ENCODE peak calls at places on chromosomes 1 and 21, in ten cellular contexts. U is DND-41, K is lung, Q is adrenal gland, L is SJCRH30, N is breast epithelium, V is pancreas, Z is HCT116, C is tibial artery, F is prostate gland. M is an unnamed sample.

GRCh38 chr1:152410599-152410998 is 3.5 kb downstream of the CRNN start:
- DNase-seq in U (no peak), K (peak; percentile 53), Q (no peak), L (peak; percentile 4), N (no peak), V (no peak), Z (no peak), C (no peak), F (no peak), M (no peak)

GRCh38 chr1:179337343-179337742 is 28.4 kb upstream of the AXDND1 start:
- DNase-seq in U (no peak), K (no peak), Q (no peak), L (no peak), N (no peak), V (no peak), Z (no peak), C (no peak), F (no peak), M (no peak)

GRCh38 chr1:206455320-206455680 is 15.0 kb upstream of the IKBKE start:
- DNase-seq in U (no peak), K (no peak), Q (no peak), L (no peak), N (no peak), V (no peak), Z (no peak), C (no peak), F (no peak), M (no peak)

GRCh38 chr1:216193839-216194443 is 229.3 kb downstream of the USH2A start:
- DNase-seq in U (no peak), K (no peak), Q (no peak), L (peak; percentile 21), N (no peak), V (no peak), Z (no peak), C (no peak), F (no peak), M (no peak)

GRCh38 chr21:39852021-39852721 is 15.1 kb upstream of the PCP4 start:
- DNase-seq in U (no peak), K (no peak), Q (no peak), L (peak; percentile 78), N (no peak), V (no peak), Z (no peak), C (no peak), F (no peak), M (no peak)

GRCh38 chr1:88935522-88936222 is 44.3 kb upstream of the GTF2B start:
- DNase-seq in U (no peak), K (no peak), Q (no peak), L (peak; percentile 67), N (no peak), V (no peak), Z (peak; percentile 16), C (no peak), F (no peak), M (peak; percentile 31)

GRCh38 chr1:47755368-47755990 is 241.7 kb downstream of the TRABD2B start:
- DNase-seq in U (peak; percentile 65), K (no peak), Q (peak; percentile 53), L (peak; percentile 58), N (peak; percentile 43), V (no peak), Z (peak; percentile 28), C (no peak), F (no peak), M (no peak)

GRCh38 chr21:42861311-42862122 is 17.8 kb downstream of the WDR4 start:
- DNase-seq in U (no peak), K (no peak), Q (no peak), L (no peak), N (no peak), V (no peak), Z (no peak), C (no peak), F (no peak), M (no peak)

GRCh38 chr1:155175927-155176371 is 2.3 kb downstream of the TRIM46 start:
- DNase-seq in U (peak; percentile 37), K (no peak), Q (no peak), L (no peak), N (peak; percentile 51), V (peak; percentile 24), Z (no peak), C (no peak), F (no peak), M (peak; percentile 13)

GRCh38 chr1:115173151-115173550 is 83.8 kb upstream of the TSPAN2 start:
- DNase-seq in U (no peak), K (no peak), Q (no peak), L (no peak), N (no peak), V (no peak), Z (no peak), C (no peak), F (no peak), M (no peak)

GRCh38 chr1:53401815-53402745 is 57.1 kb upstream of the DMRTB1 start:
- DNase-seq in U (no peak), K (no peak), Q (no peak), L (no peak), N (no peak), V (no peak), Z (no peak), C (no peak), F (no peak), M (no peak)

GRCh38 chr1:149887456-149888159 is 11.8 kb upstream of the BOLA1 start:
- DNase-seq in U (no peak), K (peak; percentile 87), Q (peak; percentile 93), L (peak; percentile 95), N (peak; percentile 78), V (peak; percentile 87), Z (peak; percentile 98), C (peak; percentile 87), F (peak; percentile 96), M (peak; percentile 96)

GRCh38 chr1:199970125-199970524 is 57.4 kb upstream of the NR5A2 start:
- DNase-seq in U (no peak), K (no peak), Q (no peak), L (no peak), N (no peak), V (no peak), Z (no peak), C (no peak), F (no peak), M (no peak)

GRCh38 chr1:35851175-35851869 is 31.7 kb upstream of the AGO1 start:
- DNase-seq in U (no peak), K (no peak), Q (peak; percentile 4), L (no peak), N (no peak), V (no peak), Z (no peak), C (no peak), F (no peak), M (no peak)

GRCh38 chr1:43232071-43232470 is 37.7 kb upstream of the TMEM125 start:
- DNase-seq in U (no peak), K (no peak), Q (peak; percentile 42), L (no peak), N (no peak), V (no peak), Z (no peak), C (peak; percentile 49), F (no peak), M (no peak)
- H3K27ac ChIP-seq in U (no peak overlapping the region), K (no peak overlapping the region), Q (no peak overlapping the region), L (no peak overlapping the region), N (peak overlapping the region; percentile 44), V (no peak overlapping the region), Z (no peak overlapping the region), C (peak overlapping the region; percentile 4), F (no peak overlapping the region), M (no peak overlapping the region)

GRCh38 chr1:93437976-93438605 is 9.8 kb upstream of the FNBP1L start:
- DNase-seq in U (no peak), K (no peak), Q (no peak), L (peak; percentile 70), N (no peak), V (no peak), Z (no peak), C (no peak), F (no peak), M (peak; percentile 44)

GRCh38 chr1:93436496-93436895 is 11.4 kb upstream of the FNBP1L start:
- DNase-seq in U (no peak), K (no peak), Q (no peak), L (no peak), N (no peak), V (no peak), Z (no peak), C (no peak), F (no peak), M (no peak)

GRCh38 chr1:93440272-93440671 is 7.6 kb upstream of the FNBP1L start:
- DNase-seq in U (no peak), K (no peak), Q (no peak), L (no peak), N (no peak), V (no peak), Z (no peak), C (no peak), F (no peak), M (no peak)

GRCh38 chr1:93441589-93441988 is 6.3 kb upstream of the FNBP1L start:
- DNase-seq in U (no peak), K (no peak), Q (no peak), L (no peak), N (no peak), V (no peak), Z (no peak), C (no peak), F (no peak), M (no peak)

GRCh38 chr1:93438716-93439115 is 9.2 kb upstream of the FNBP1L start:
- DNase-seq in U (no peak), K (no peak), Q (no peak), L (no peak), N (no peak), V (no peak), Z (no peak), C (no peak), F (no peak), M (no peak)
- H3K27ac ChIP-seq in U (no peak overlapping the region), K (no peak overlapping the region), Q (no peak overlapping the region), L (no peak overlapping the region), N (no peak overlapping the region), V (no peak overlapping the region), Z (no peak overlapping the region), C (no peak overlapping the region), F (no peak overlapping the region), M (no peak overlapping the region)

GRCh38 chr1:44347280-44347679 is 7.8 kb downstream of the ERI3 start:
- DNase-seq in U (no peak), K (no peak), Q (no peak), L (no peak), N (no peak), V (no peak), Z (no peak), C (peak; percentile 20), F (no peak), M (no peak)
- H3K27ac ChIP-seq in U (no peak overlapping the region), K (no peak overlapping the region), Q (no peak overlapping the region), L (no peak overlapping the region), N (no peak overlapping the region), V (no peak overlapping the region), Z (no peak overlapping the region), C (peak overlapping the region; percentile 61), F (no peak overlapping the region), M (no peak overlapping the region)

GRCh38 chr1:230651235-230651634 is 9.0 kb downstream of the COG2 start:
- DNase-seq in U (no peak), K (no peak), Q (no peak), L (no peak), N (no peak), V (no peak), Z (no peak), C (no peak), F (no peak), M (no peak)

GRCh38 chr1:230648114-230648513 is 5.8 kb downstream of the COG2 start:
- DNase-seq in U (no peak), K (no peak), Q (no peak), L (no peak), N (no peak), V (no peak), Z (no peak), C (no peak), F (no peak), M (no peak)

GRCh38 chr1:230646710-230647302 is 4.5 kb downstream of the COG2 start:
- DNase-seq in U (no peak), K (no peak), Q (no peak), L (no peak), N (no peak), V (no peak), Z (no peak), C (no peak), F (no peak), M (no peak)

GRCh38 chr1:230650300-230650699 is 8.0 kb downstream of the COG2 start:
- DNase-seq in U (no peak), K (no peak), Q (no peak), L (no peak), N (no peak), V (no peak), Z (no peak), C (no peak), F (no peak), M (no peak)
- H3K27ac ChIP-seq in U (no peak overlapping the region), K (no peak overlapping the region), Q (no peak overlapping the region), L (no peak overlapping the region), N (no peak overlapping the region), V (no peak overlapping the region), Z (no peak overlapping the region), C (no peak overlapping the region), F (no peak overlapping the region), M (no peak overlapping the region)

M was measured in CD4-positive, alpha-beta memory T cell.